ENCODE peak calls at places on chromosome 12, in six cellular contexts. V is A549, R is IMR-90, C is uterus, B is sigmoid colon, H is body of pancreas. Q is an unnamed sample. For H3K4me1, the result is how much of the 10 kb centered on the place peaks cover.

GRCh38 chr12:54417712-54418440 is 1.2 kb downstream of the ITGA5 start:
- DNase-seq in V (no peak), R (no peak), C (peak), B (peak), H (no peak), Q (peak)

GRCh38 chr12:90112668-90113067 is 404.0 kb upstream of the ATP2B1 start:
- DNase-seq in V (no peak), R (no peak), C (no peak), B (no peak), H (no peak), Q (no peak)

GRCh38 chr12:30953946-30954766 is 27.6 kb downstream of the TSPAN11 start:
- DNase-seq in V (no peak), R (no peak), C (no peak), B (no peak), H (no peak), Q (no peak)

GRCh38 chr12:58920102-58920955 is at the start of gene LRIG3:
- DNase-seq in V (peak), R (peak), C (peak), B (peak), H (peak), Q (peak)

GRCh38 chr12:9064815-9065606 is 50.7 kb downstream of the A2M start:
- DNase-seq in V (peak), R (no peak), C (peak), B (peak), H (peak), Q (peak)

GRCh38 chr12:11763760-11764520 is 114.5 kb downstream of the ETV6 start:
- DNase-seq in V (no peak), R (peak), C (no peak), B (no peak), H (no peak), Q (no peak)

GRCh38 chr12:4579305-4580097 is 17.5 kb downstream of the DYRK4 start:
- DNase-seq in V (peak), R (peak), C (no peak), B (no peak), H (no peak), Q (no peak)

GRCh38 chr12:114682101-114682919 is 1.7 kb downstream of the TBX3 start:
- DNase-seq in V (no peak), R (no peak), C (no peak), B (no peak), H (no peak), Q (no peak)

GRCh38 chr12:52023182-52023975 is 16.6 kb downstream of the TAMALIN start:
- DNase-seq in V (peak), R (peak), C (peak), B (peak), H (peak), Q (peak)

GRCh38 chr12:108854453-108855283 is 2.7 kb downstream of the SSH1 start:
- DNase-seq in V (peak), R (peak), C (peak), B (peak), H (peak), Q (no peak)

GRCh38 chr12:122022393-122023338 is 982 bp downstream of the BCL7A start:
- DNase-seq in V (peak), R (no peak), C (no peak), B (no peak), H (peak), Q (no peak)

GRCh38 chr12:110848524-110848923 is 1.7 kb downstream of the CCDC63 start:
- DNase-seq in V (no peak), R (no peak), C (no peak), B (no peak), H (no peak), Q (no peak)

GRCh38 chr12:11854011-11854499 is 204.6 kb downstream of the ETV6 start:
- DNase-seq in V (no peak), R (no peak), C (no peak), B (no peak), H (no peak), Q (no peak)

GRCh38 chr12:119061208-119061796 is 80.0 kb downstream of the SRRM4 start:
- DNase-seq in V (no peak), R (peak), C (no peak), B (no peak), H (peak), Q (no peak)

GRCh38 chr12:121300083-121300819 is 3.7 kb upstream of the CAMKK2 start:
- DNase-seq in V (no peak), R (no peak), C (no peak), B (no peak), H (no peak), Q (no peak)

GRCh38 chr12:39368096-39368495 is 74.8 kb downstream of the KIF21A start:
- DNase-seq in V (no peak), R (no peak), C (no peak), B (no peak), H (no peak), Q (no peak)

GRCh38 chr12:107400686-107401447 is 284.7 kb upstream of the PWP1 start:
- DNase-seq in V (no peak), R (peak), C (no peak), B (no peak), H (no peak), Q (no peak)

GRCh38 chr12:51218607-51219161 is 822 bp upstream of the POU6F1 start:
- DNase-seq in V (no peak), R (no peak), C (no peak), B (no peak), H (peak), Q (no peak)

GRCh38 chr12:14785568-14785967 is 17.7 kb downstream of the WBP11 start:
- DNase-seq in V (no peak), R (no peak), C (no peak), B (no peak), H (no peak), Q (no peak)

GRCh38 chr12:74725154-74725553 is 187.5 kb downstream of the ATXN7L3B start:
- DNase-seq in V (no peak), R (peak), C (no peak), B (no peak), H (no peak), Q (no peak)

GRCh38 chr12:112965643-112966042 is 12.7 kb upstream of the OAS2 start:
- DNase-seq in V (no peak), R (no peak), C (no peak), B (no peak), H (no peak), Q (no peak)

GRCh38 chr12:119683816-119684215 is 15.9 kb downstream of the PRKAB1 start:
- DNase-seq in V (no peak), R (no peak), C (no peak), B (no peak), H (no peak), Q (no peak)

GRCh38 chr12:16348435-16349131 is 1.1 kb downstream of the MGST1 start:
- DNase-seq in V (no peak), R (peak), C (no peak), B (no peak), H (no peak), Q (no peak)

GRCh38 chr12:119988788-119989618 is at the start of gene BICDL1:
- DNase-seq in V (peak), R (peak), C (peak), B (no peak), H (peak), Q (peak)

GRCh38 chr12:14998941-14999340 is 26.1 kb downstream of the PDE6H start:
- DNase-seq in V (no peak), R (no peak), C (peak), B (no peak), H (no peak), Q (no peak)

GRCh38 chr12:113700943-113701342 is 229.3 kb upstream of the LHX5 start:
- DNase-seq in V (no peak), R (peak), C (no peak), B (no peak), H (no peak), Q (no peak)

GRCh38 chr12:124386661-124387509 is 92.0 kb downstream of the RFLNA start:
- DNase-seq in V (no peak), R (no peak), C (peak), B (no peak), H (peak), Q (no peak)

GRCh38 chr12:52259850-52260249 is 14.6 kb upstream of the KRT86 start:
- DNase-seq in V (no peak), R (no peak), C (no peak), B (no peak), H (peak), Q (no peak)

DNA sequence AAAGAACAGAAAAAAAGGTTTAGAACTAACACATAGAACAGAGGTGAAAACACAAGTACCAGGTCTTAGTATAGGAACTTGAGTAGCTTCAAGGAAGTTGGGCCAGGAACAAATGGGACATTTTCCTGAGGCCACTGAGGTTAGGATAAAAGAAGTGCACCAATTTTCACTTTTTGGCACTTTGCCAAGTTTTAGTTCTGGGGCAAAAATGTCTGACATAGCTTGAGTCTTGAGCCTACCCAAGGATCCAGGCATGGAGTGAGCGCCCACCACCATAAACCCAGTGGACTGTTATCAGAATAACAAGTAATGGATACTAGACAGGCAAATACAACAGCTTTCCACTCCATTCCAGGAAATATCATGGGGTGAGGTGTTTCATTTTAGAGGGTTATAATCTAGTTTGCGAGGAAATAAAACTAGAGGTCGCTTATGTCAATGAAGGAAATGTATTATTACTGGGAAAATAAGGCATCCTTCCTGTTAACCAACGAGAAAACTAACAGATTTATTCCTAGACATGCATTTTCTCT is 199.7 kb upstream of the HMGA2 start:
- DNase-seq in V (no peak), R (no peak), C (no peak), B (no peak), H (no peak), Q (no peak)
- H3K4me1 ChIP-seq in V (under half), R (under half), C (under half), B (under half), H (under half), Q (under half)

DNA sequence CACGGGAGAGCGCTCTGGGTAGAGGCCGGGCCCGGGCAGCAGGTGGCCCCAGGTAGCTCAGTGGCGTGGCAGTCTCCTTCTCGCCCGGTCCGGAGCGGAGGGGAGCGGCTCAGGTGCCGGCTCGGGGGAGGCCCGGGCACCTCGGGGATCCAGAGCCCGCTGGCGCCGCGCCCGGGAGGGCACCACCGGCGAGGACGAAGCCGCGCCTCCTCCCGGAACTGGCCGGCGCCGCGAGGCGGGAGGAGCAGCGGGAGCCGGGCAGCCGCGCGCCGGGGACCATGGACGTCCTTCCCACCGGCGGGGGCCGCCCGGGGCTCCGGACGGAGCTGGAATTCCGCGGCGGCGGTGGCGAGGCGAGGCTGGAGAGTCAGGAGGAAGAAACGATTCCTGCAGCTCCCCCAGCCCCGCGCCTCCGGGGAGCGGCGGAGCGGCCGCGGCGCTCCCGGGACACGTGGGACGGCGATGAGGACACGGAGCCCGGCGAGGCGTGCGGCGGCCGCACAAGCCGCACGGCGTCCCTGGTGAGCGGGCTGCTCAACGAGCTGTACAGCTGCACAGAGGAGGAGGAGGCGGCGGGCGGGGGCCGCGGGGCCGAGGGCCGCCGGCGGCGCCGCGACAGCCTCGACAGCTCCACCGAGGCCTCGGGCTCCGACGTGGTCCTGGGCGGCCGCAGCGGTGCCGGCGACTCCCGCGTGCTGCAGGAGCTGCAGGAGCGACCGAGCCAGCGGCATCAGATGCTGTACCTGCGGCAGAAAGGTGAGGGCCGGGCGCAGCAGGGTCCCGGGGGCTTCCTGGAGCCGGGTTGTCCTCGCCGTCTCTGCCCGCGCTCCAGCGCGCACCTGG is 21.5 kb upstream of the GNS start:
- DNase-seq in V (peak), R (no peak), C (peak), B (peak), H (peak), Q (no peak)
- TF ChIP-seq POLR2A in V (no peak), R (no peak), C (no peak), B (no peak), H (peak), Q (no peak)

GRCh38 chr12:116210762-116211161 is 66.7 kb downstream of the MED13L start:
- DNase-seq in V (no peak), R (no peak), C (no peak), B (no peak), H (no peak), Q (no peak)
- H3K4me1 ChIP-seq in V (under half), R (under half), C (under half), B (half or more), H (under half), Q (under half)

GRCh38 chr12:104215638-104216297 is at the start of gene TXNRD1:
- DNase-seq in V (peak), R (peak), C (peak), B (peak), H (peak), Q (peak)
- TF ChIP-seq POLR2A in V (peak), R (peak), C (peak), B (peak), H (peak), Q (no peak)